ENCODE peak calls at places on chromosome 21, in six cellular contexts. One of them, this sample, is unnamed.

GRCh38 chr21:16800536-16800935 is 712.3 kb upstream of the CXADR start:
- DNase-seq in neural crest cell: no peak
- DNase-seq in aorta: no peak
- DNase-seq in COR-L47: no peak
- DNase-seq in erythroblast: no peak
- DNase-seq in ureter: no peak
- DNase-seq in this sample: no peak

GRCh38 chr21:44686000-44686781 is 4.2 kb upstream of the KRTAP12-1 start:
- DNase-seq in ureter: no peak
- DNase-seq in erythroblast: no peak
- DNase-seq in neural crest cell: no peak
- DNase-seq in aorta: no peak
- DNase-seq in COR-L47: no peak
- DNase-seq in this sample: no peak

GRCh38 chr21:15293251-15293650 is 228.5 kb upstream of the NRIP1 start:
- DNase-seq in aorta: no peak
- DNase-seq in erythroblast: no peak
- DNase-seq in ureter: no peak
- DNase-seq in COR-L47: no peak
- DNase-seq in neural crest cell: no peak
- DNase-seq in this sample: peak

GRCh38 chr21:45001134-45002095 is 61.6 kb downstream of the SLX9 start:
- DNase-seq in neural crest cell: no peak
- DNase-seq in erythroblast: no peak
- DNase-seq in COR-L47: no peak
- DNase-seq in aorta: peak
- DNase-seq in ureter: peak
- DNase-seq in this sample: peak

GRCh38 chr21:34974162-34974981 is 74.7 kb downstream of the RUNX1 start:
- DNase-seq in ureter: no peak
- DNase-seq in COR-L47: no peak
- DNase-seq in aorta: no peak
- DNase-seq in neural crest cell: no peak
- DNase-seq in erythroblast: no peak
- DNase-seq in this sample: no peak

GRCh38 chr21:40732998-40733397 is 114.0 kb downstream of the DSCAM start:
- DNase-seq in COR-L47: peak
- DNase-seq in aorta: no peak
- DNase-seq in ureter: no peak
- DNase-seq in erythroblast: no peak
- DNase-seq in neural crest cell: no peak
- DNase-seq in this sample: no peak

GRCh38 chr21:42010507-42011493 is 640 bp upstream of the ZBTB21 start:
- DNase-seq in neural crest cell: no peak
- DNase-seq in COR-L47: peak
- DNase-seq in erythroblast: peak
- DNase-seq in aorta: peak
- DNase-seq in ureter: peak
- DNase-seq in this sample: no peak

GRCh38 chr21:42437786-42438185 is 34.1 kb downstream of the UBASH3A start:
- DNase-seq in ureter: no peak
- DNase-seq in aorta: no peak
- DNase-seq in neural crest cell: no peak
- DNase-seq in erythroblast: no peak
- DNase-seq in COR-L47: no peak
- DNase-seq in this sample: no peak

GRCh38 chr21:17466166-17466565 is 46.7 kb upstream of the CXADR start:
- DNase-seq in ureter: no peak
- DNase-seq in COR-L47: no peak
- DNase-seq in erythroblast: no peak
- DNase-seq in aorta: no peak
- DNase-seq in neural crest cell: no peak
- DNase-seq in this sample: no peak

GRCh38 chr21:43619856-43620255 is 39.4 kb downstream of the HSF2BP start:
- DNase-seq in ureter: no peak
- DNase-seq in aorta: no peak
- DNase-seq in COR-L47: no peak
- DNase-seq in neural crest cell: no peak
- DNase-seq in erythroblast: no peak
- DNase-seq in this sample: no peak

GRCh38 chr21:46121286-46122221 is 23.6 kb downstream of the COL6A2 start:
- DNase-seq in ureter: no peak
- DNase-seq in COR-L47: no peak
- DNase-seq in aorta: peak
- DNase-seq in neural crest cell: no peak
- DNase-seq in erythroblast: no peak
- DNase-seq in this sample: no peak

GRCh38 chr21:46459356-46460112 is 843 bp downstream of the DIP2A start:
- DNase-seq in ureter: peak
- DNase-seq in COR-L47: no peak
- DNase-seq in erythroblast: peak
- DNase-seq in aorta: peak
- DNase-seq in neural crest cell: no peak
- DNase-seq in this sample: no peak

GRCh38 chr21:45836268-45836655 is 145.3 kb upstream of the COL6A1 start:
- DNase-seq in neural crest cell: no peak
- DNase-seq in ureter: no peak
- DNase-seq in aorta: no peak
- DNase-seq in erythroblast: no peak
- DNase-seq in COR-L47: no peak
- DNase-seq in this sample: no peak

This sample was measured in AG04450.